ENCODE peak calls at places on chromosomes 6 and 20, in eight cellular contexts. H is Calu3, J is astrocyte of the cerebellum, V is lung, Y is fibroblast of lung, I is ovary, T is testis, G is heart left ventricle. R is an unnamed sample.

GRCh38 chr20:34365765-34366213 is 2.7 kb downstream of the ITCH start:
- DNase-seq in J (no peak), I (no peak), H (no peak), Y (no peak), V (no peak), G (no peak), T (no peak), R (no peak)

GRCh38 chr6:166582258-166582657 is 4.2 kb downstream of the RAMACL start:
- DNase-seq in H (no peak), J (no peak), I (no peak), V (no peak), Y (peak), G (no peak), T (no peak), R (no peak)

GRCh38 chr6:14984454-14984853 is 261.4 kb upstream of the JARID2 start:
- DNase-seq in G (peak), T (peak), I (no peak), V (peak), H (peak), J (no peak), Y (peak), R (peak)

GRCh38 chr6:117449549-117450439 is 24.1 kb upstream of the ROS1 start:
- DNase-seq in Y (peak), J (peak), G (no peak), H (peak), I (peak), V (peak), T (peak), R (peak)

GRCh38 chr6:6333498-6333897 is 13.0 kb upstream of the F13A1 start:
- DNase-seq in T (no peak), I (no peak), H (no peak), J (no peak), V (no peak), Y (no peak), G (no peak), R (peak)

GRCh38 chr20:20492521-20493334 is 124.8 kb downstream of the INSM1 start:
- DNase-seq in H (no peak), Y (peak), I (no peak), T (no peak), J (no peak), V (no peak), G (no peak), R (no peak)

GRCh38 chr20:23094213-23094896 is 8.2 kb upstream of the CD93 start:
- DNase-seq in V (no peak), G (no peak), I (no peak), H (no peak), T (no peak), J (no peak), Y (no peak), R (no peak)

GRCh38 chr6:144219056-144219685 is 66.0 kb upstream of the UTRN start:
- DNase-seq in V (no peak), I (no peak), T (no peak), H (no peak), Y (peak), G (no peak), J (peak), R (peak)

GRCh38 chr6:33886673-33887144 is 82.9 kb upstream of the MLN start:
- DNase-seq in I (no peak), T (no peak), G (peak), V (peak), Y (peak), J (no peak), H (no peak), R (peak)

GRCh38 chr6:43097098-43097489 is 21.0 kb downstream of the PTK7 start:
- DNase-seq in H (no peak), Y (no peak), V (no peak), T (no peak), J (no peak), I (no peak), G (no peak), R (no peak)

GRCh38 chr6:107819217-107819616 is 4.9 kb downstream of the SCML4 start:
- DNase-seq in V (no peak), G (no peak), Y (no peak), H (no peak), J (no peak), T (no peak), I (no peak), R (peak)

GRCh38 chr20:47305667-47306066 is 50.8 kb downstream of the ZMYND8 start:
- DNase-seq in G (no peak), V (no peak), T (no peak), H (no peak), Y (peak), I (no peak), J (no peak), R (peak)

GRCh38 chr20:47412073-47412472 is 55.6 kb upstream of the ZMYND8 start:
- DNase-seq in J (no peak), I (no peak), V (no peak), Y (no peak), G (no peak), H (no peak), T (no peak), R (no peak)

GRCh38 chr6:119209452-119210205 is 131.2 kb upstream of the FAM184A start:
- DNase-seq in G (no peak), I (no peak), J (no peak), V (no peak), H (no peak), T (no peak), Y (peak), R (no peak)

GRCh38 chr6:44356432-44356950 is 14.0 kb downstream of the SPATS1 start:
- DNase-seq in H (no peak), V (no peak), J (no peak), G (no peak), Y (no peak), T (no peak), I (no peak), R (no peak)

GRCh38 chr6:157637941-157638340 is 185.1 kb upstream of the SNX9 start:
- DNase-seq in I (peak), J (no peak), G (no peak), Y (no peak), H (no peak), T (no peak), V (no peak), R (no peak)

GRCh38 chr20:7375905-7376304 is 564.4 kb downstream of the HAO1 start:
- DNase-seq in Y (peak), J (no peak), G (no peak), H (no peak), T (no peak), V (no peak), I (no peak), R (peak)

GRCh38 chr20:57435498-57436222 is 44.5 kb downstream of the RBM38 start:
- DNase-seq in H (peak), J (no peak), T (peak), Y (no peak), V (peak), I (no peak), G (peak), R (peak)

GRCh38 chr6:92132446-92132845 is 1286.9 kb downstream of the EPHA7 start:
- DNase-seq in T (no peak), V (no peak), J (no peak), Y (no peak), H (no peak), G (no peak), I (no peak), R (peak)

GRCh38 chr20:37362821-37363220 is 16.9 kb downstream of the SRC start:
- DNase-seq in V (no peak), J (no peak), T (no peak), I (no peak), G (no peak), H (no peak), Y (no peak), R (no peak)

GRCh38 chr20:1562622-1563021 is 5.1 kb upstream of the SIRPD start:
- DNase-seq in Y (no peak), V (no peak), T (no peak), H (no peak), I (no peak), G (no peak), J (no peak), R (no peak)

GRCh38 chr6:135158397-135158796 is 22.7 kb upstream of the MYB start:
- DNase-seq in J (no peak), I (no peak), T (no peak), H (no peak), Y (no peak), G (no peak), V (no peak), R (no peak)

GRCh38 chr6:159097256-159097655 is 52.5 kb upstream of the TAGAP start:
- DNase-seq in I (no peak), H (no peak), G (no peak), T (peak), J (no peak), V (no peak), Y (no peak), R (no peak)

GRCh38 chr6:10882654-10883053 is 813 bp upstream of the GCM2 start:
- DNase-seq in J (no peak), H (no peak), Y (no peak), V (no peak), I (no peak), T (no peak), G (no peak), R (no peak)

GRCh38 chr6:130239755-130240154 is 17.0 kb upstream of the SAMD3 start:
- DNase-seq in I (no peak), H (no peak), T (no peak), J (no peak), Y (no peak), G (no peak), V (no peak), R (no peak)

GRCh38 chr20:58911309-58911708 is 58.8 kb downstream of the GNAS start:
- DNase-seq in G (no peak), V (no peak), H (no peak), Y (no peak), J (no peak), I (no peak), T (no peak), R (no peak)

GRCh38 chr20:37790900-37791299 is 97.1 kb downstream of the CTNNBL1 start:
- DNase-seq in I (no peak), Y (no peak), T (no peak), H (no peak), G (no peak), J (no peak), V (no peak), R (no peak)

GRCh38 chr20:48381353-48382120 is 446.3 kb downstream of the PREX1 start:
- DNase-seq in I (no peak), G (no peak), T (no peak), V (no peak), J (no peak), H (no peak), Y (no peak), R (no peak)

GRCh38 chr20:6632187-6632586 is 135.3 kb upstream of the BMP2 start:
- DNase-seq in I (peak), J (peak), G (peak), T (peak), Y (peak), H (no peak), V (no peak), R (peak)

GRCh38 chr6:89412071-89413005 is at the start of gene RRAGD:
- DNase-seq in V (peak), I (peak), J (no peak), T (peak), H (peak), Y (no peak), G (peak), R (no peak)
- TF ChIP-seq CTCF in V (no peak), I (no peak), J (no peak), T (no peak), H (no peak), Y (no peak), G (no peak), R (no peak)

GRCh38 chr20:62156592-62157386 is 13.2 kb downstream of the SS18L1 start:
- DNase-seq in I (peak), T (peak), V (peak), H (peak), Y (peak), J (no peak), G (peak), R (peak)
- TF ChIP-seq CTCF in I (peak), T (peak), V (peak), H (peak), Y (peak), J (peak), G (peak), R (peak)

GRCh38 chr6:100472674-100473073 is 8.0 kb upstream of the SIM1 start:
- DNase-seq in G (no peak), I (no peak), V (no peak), T (no peak), J (no peak), Y (no peak), H (peak), R (peak)
- TF ChIP-seq CTCF in G (no peak), I (no peak), V (no peak), T (no peak), J (no peak), Y (no peak), H (no peak), R (no peak)

GRCh38 chr6:18985061-18985460 is 597.9 kb downstream of the RNF144B start:
- DNase-seq in G (no peak), T (no peak), J (no peak), I (no peak), H (no peak), V (no peak), Y (no peak), R (no peak)

GRCh38 chr6:18985958-18986357 is 598.8 kb downstream of the RNF144B start:
- DNase-seq in T (no peak), I (no peak), J (no peak), G (no peak), Y (no peak), H (no peak), V (no peak), R (no peak)

DNA sequence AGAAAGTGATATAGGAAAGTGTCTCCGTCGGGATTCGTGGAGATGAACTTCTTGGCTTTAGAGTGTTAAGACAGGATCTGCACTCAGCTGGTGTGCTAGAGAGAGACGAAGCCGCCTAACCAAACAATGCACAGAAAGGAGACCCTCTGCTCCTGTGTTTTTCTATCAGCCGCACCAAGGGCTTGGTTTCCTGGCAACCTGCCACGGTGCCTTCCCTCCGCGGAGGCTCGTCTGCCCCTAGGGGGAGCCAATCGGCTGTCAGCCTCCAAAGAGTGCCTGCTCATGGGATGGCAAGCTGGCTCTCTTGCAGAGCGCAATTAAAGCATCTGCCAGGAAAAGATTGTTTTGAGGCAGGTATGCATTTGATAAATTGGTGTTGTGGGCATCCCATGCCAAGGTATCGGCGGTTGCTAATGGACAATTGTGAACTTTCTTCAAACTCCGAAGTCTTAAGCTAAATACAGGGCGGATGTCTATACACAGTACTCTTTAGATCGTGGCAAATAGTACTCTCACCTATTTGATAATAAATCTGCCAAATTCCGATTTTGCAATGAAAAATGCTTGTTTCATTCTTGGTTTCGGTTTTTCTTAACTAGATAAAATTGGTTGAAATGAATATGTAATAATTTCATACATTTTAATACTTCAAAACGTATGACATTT is 603.3 kb downstream of the RNF144B start:
- DNase-seq in I (peak), G (peak), J (no peak), T (peak), Y (peak), H (peak), V (peak), R (peak)
- TF ChIP-seq CTCF in I (peak), G (peak), J (peak), T (peak), Y (peak), H (peak), V (peak), R (peak)

GRCh38 chr6:30780642-30780920 is 36.2 kb upstream of the IER3 start:
- DNase-seq in T (no peak), Y (no peak), V (no peak), G (no peak), H (no peak), J (no peak), I (no peak), R (no peak)
- TF ChIP-seq CTCF in T (no peak), Y (no peak), V (no peak), G (no peak), H (no peak), J (no peak), I (no peak), R (no peak)

GRCh38 chr6:37483917-37484785 is 15.5 kb downstream of the CCDC167 start:
- DNase-seq in I (peak), G (peak), T (peak), H (peak), J (no peak), Y (peak), V (peak), R (peak)

GRCh38 chr6:37484786-37485170 is 14.9 kb downstream of the CCDC167 start:
- DNase-seq in J (no peak), H (no peak), V (no peak), G (no peak), Y (no peak), T (no peak), I (no peak), R (no peak)

GRCh38 chr6:37483502-37483901 is 16.2 kb downstream of the CCDC167 start:
- DNase-seq in I (no peak), G (no peak), V (no peak), H (no peak), J (no peak), Y (no peak), T (no peak), R (no peak)

GRCh38 chr6:37486440-37486839 is 13.3 kb downstream of the CCDC167 start:
- DNase-seq in J (no peak), V (no peak), I (no peak), Y (no peak), T (no peak), G (no peak), H (no peak), R (no peak)

DNA sequence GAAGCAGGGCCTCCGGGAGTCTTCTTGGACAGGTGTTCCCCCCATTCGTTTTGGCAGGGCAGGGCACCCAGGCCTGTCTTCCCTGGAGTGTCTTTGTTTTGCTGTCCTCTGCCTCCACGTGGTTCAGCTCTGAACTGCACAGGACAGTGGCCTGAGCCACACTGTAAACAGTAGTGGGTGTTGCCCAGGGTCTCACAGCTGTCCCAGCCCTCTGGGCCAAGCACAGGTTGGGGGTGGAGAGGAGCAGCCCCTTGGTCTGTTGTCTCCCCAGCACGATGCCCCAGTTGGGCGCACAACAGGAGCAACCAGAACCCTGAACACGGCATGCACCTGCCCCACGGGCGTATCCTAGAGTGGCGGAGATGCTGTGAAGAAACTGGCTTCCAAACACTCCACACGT is 14.4 kb downstream of the CCDC167 start:
- DNase-seq in T (peak), H (no peak), J (no peak), V (no peak), G (no peak), I (no peak), Y (no peak), R (no peak)
- TF ChIP-seq CTCF in T (peak), H (no peak), J (peak), V (no peak), G (no peak), I (no peak), Y (peak), R (no peak)

DNA sequence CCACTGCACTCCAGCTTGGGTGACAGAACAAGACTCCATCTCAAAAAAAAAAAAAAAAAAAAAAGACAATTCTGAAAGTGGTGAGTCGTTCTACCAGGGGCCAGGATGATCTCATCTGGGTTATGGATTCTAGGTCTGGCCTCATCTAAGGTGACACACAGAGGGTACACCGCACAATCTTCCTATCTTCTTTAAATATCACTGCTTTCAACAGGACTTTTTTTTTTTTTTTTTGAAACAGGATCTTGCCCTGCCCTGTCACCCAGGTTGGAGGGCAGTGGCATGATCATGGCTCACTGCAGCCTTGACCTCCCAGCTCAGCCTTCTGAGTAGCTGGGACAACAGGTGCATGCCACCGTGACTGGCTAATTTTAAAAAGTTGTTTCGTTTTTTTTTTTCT is 67.7 kb downstream of the SLC16A10 start:
- DNase-seq in V (no peak), G (no peak), J (no peak), Y (no peak), I (no peak), T (no peak), H (no peak), R (no peak)
- TF ChIP-seq CTCF in V (no peak), G (no peak), J (no peak), Y (no peak), I (no peak), T (no peak), H (no peak), R (no peak)

DNA sequence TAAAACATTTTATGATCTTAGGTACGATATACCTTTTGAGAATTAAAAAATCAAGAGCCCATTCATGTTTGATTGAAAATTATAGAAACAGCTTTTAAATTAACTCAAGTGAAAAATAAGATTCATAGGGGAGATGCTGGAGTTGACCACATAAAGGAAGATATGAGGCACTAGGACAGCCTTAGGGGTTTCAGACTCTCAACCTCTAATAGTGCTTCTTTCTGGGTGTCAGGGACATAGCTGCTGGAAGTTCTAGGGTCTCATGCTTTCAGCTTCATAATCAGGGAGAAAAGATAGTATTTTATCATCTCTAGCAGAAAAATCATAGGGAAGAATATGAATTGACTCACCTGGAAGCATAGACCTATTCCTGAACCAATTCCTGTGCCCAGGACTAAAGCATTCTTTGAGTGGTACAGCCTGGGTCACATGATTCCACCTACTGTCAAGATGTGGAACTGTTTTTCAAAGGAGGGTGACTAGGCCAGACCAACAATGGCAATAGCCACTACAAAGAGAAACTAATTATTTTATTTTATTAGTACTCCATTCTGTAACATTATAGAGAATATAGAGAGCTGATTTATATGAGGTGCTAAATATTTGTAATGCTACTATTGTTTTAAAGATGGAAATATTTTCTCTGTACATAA is 27.8 kb upstream of the CENPW start:
- DNase-seq in V (no peak), J (no peak), Y (no peak), G (no peak), T (no peak), H (peak), I (no peak), R (peak)
- TF ChIP-seq CTCF in V (no peak), J (peak), Y (no peak), G (no peak), T (peak), H (peak), I (no peak), R (peak)